ENCODE peak calls at places on chromosomes 4 and X, in six cellular contexts. I is HL-60, T is colonic mucosa, Q is Peyer's patch, R is mammary epithelial cell, E is GM20000. O is an unnamed sample.

GRCh38 chr4:82784615-82785247 is 13.9 kb downstream of the SCD5 start:
- DNase-seq in I (no peak), R (no peak), E (no peak), T (no peak), Q (no peak), O (no peak)

GRCh38 chr4:91837608-91838029 is 466.1 kb upstream of the GRID2 start:
- DNase-seq in R (peak; percentile 69), T (no peak), E (no peak), I (no peak), Q (no peak), O (peak; percentile 8)

GRCh38 chrX:10370976-10371375 is 214.2 kb downstream of the CLCN4 start:
- DNase-seq in E (no peak), I (no peak), R (peak; percentile 51), T (no peak), Q (no peak), O (peak; percentile 7)

GRCh38 chr4:93770201-93770600 is 58.4 kb upstream of the ATOH1 start:
- DNase-seq in R (no peak), Q (no peak), E (no peak), I (no peak), T (no peak), O (no peak)

GRCh38 chrX:632391-633042 is 1.9 kb downstream of the SHOX start:
- DNase-seq in I (no peak), E (no peak), Q (no peak), T (no peak), R (no peak), O (no peak)

GRCh38 chr4:39353478-39354177 is 12.5 kb downstream of the RFC1 start:
- DNase-seq in R (peak; percentile 48), I (peak; percentile 62), T (no peak), Q (no peak), E (peak; percentile 69), O (peak; percentile 55)

GRCh38 chr4:141786921-141787320 is 150.5 kb downstream of the IL15 start:
- DNase-seq in R (no peak), E (no peak), I (no peak), T (no peak), Q (no peak), O (no peak)

GRCh38 chrX:68708503-68709290 is 61.2 kb downstream of the STARD8 start:
- DNase-seq in I (no peak), R (no peak), E (no peak), T (no peak), Q (no peak), O (no peak)

GRCh38 chrX:16839852-16840460 is 30.2 kb downstream of the RBBP7 start:
- DNase-seq in R (peak; percentile 76), I (no peak), T (no peak), Q (no peak), E (no peak), O (peak; percentile 54)

GRCh38 chr4:10482913-10483312 is 25.7 kb upstream of the ZNF518B start:
- DNase-seq in Q (no peak), E (no peak), I (no peak), R (no peak), T (no peak), O (no peak)

GRCh38 chr4:87235020-87235671 is 14.7 kb upstream of the KLHL8 start:
- DNase-seq in E (no peak), T (no peak), I (no peak), Q (no peak), R (peak; percentile 32), O (no peak)

GRCh38 chr4:1113311-1114009 is at the start of gene RNF212:
- DNase-seq in Q (no peak), R (no peak), I (no peak), T (peak; percentile 32), E (no peak), O (peak; percentile 6)

GRCh38 chr4:168509786-168510185 is 12.9 kb downstream of the PALLD start:
- DNase-seq in R (peak; percentile 41), T (no peak), Q (no peak), I (peak; percentile 32), E (no peak), O (no peak)

GRCh38 chr4:86652332-86652932 is 58.3 kb downstream of the PTPN13 start:
- DNase-seq in I (no peak), T (no peak), Q (no peak), R (no peak), E (no peak), O (no peak)

GRCh38 chrX:19382500-19383145 is 38.9 kb downstream of the PDHA1 start:
- DNase-seq in Q (peak; percentile 66), R (peak; percentile 6), I (peak; percentile 80), E (peak; percentile 58), T (peak; percentile 63), O (peak; percentile 13)

GRCh38 chr4:77601614-77602187 is 3.9 kb upstream of the CXCL13 start:
- DNase-seq in E (no peak), I (no peak), T (no peak), Q (no peak), R (peak; percentile 62), O (no peak)

GRCh38 chr4:37685726-37686372 is 327 bp downstream of the RELL1 start:
- DNase-seq in R (no peak), I (peak; percentile 29), Q (peak; percentile 80), T (peak; percentile 53), E (no peak), O (peak; percentile 30)

GRCh38 chr4:142161093-142161492 is 524.7 kb downstream of the IL15 start:
- DNase-seq in I (no peak), Q (no peak), T (no peak), R (no peak), E (no peak), O (no peak)

GRCh38 chr4:154292589-154292988 is 199.0 kb downstream of the DCHS2 start:
- DNase-seq in I (no peak), T (no peak), Q (no peak), R (no peak), E (no peak), O (no peak)

GRCh38 chr4:176792348-176793059 is at the start of gene VEGFC:
- DNase-seq in T (peak; percentile 24), E (peak; percentile 62), Q (peak; percentile 50), R (peak; percentile 73), I (peak; percentile 29), O (peak; percentile 43)
- TF ChIP-seq CTCF in T (no peak), E (no peak), Q (no peak), R (peak; percentile 21), I (no peak), O (peak; percentile 17)

GRCh38 chrX:152601848-152602616 is 35.7 kb upstream of the GABRQ start:
- DNase-seq in E (no peak), I (peak; percentile 2), Q (no peak), T (peak; percentile 18), R (peak; percentile 6), O (no peak)
- TF ChIP-seq CTCF in E (no peak), I (no peak), Q (no peak), T (no peak), R (no peak), O (no peak)

GRCh38 chr4:3516061-3516835 is 16.0 kb downstream of the LRPAP1 start:
- DNase-seq in I (no peak), E (no peak), Q (no peak), R (no peak), T (no peak), O (no peak)

GRCh38 chr4:3513807-3514206 is 18.4 kb downstream of the LRPAP1 start:
- DNase-seq in R (no peak), Q (no peak), E (no peak), T (no peak), I (no peak), O (no peak)

GRCh38 chr4:3514221-3514780 is 17.9 kb downstream of the LRPAP1 start:
- DNase-seq in Q (no peak), R (no peak), E (no peak), T (no peak), I (no peak), O (no peak)

GRCh38 chr4:3515646-3516045 is 16.6 kb downstream of the LRPAP1 start:
- DNase-seq in I (no peak), R (no peak), Q (no peak), T (no peak), E (no peak), O (no peak)

GRCh38 chr4:3514806-3515421 is 17.3 kb downstream of the LRPAP1 start:
- DNase-seq in E (no peak), T (no peak), R (peak; percentile 17), Q (no peak), I (no peak), O (no peak)
- TF ChIP-seq CTCF in E (no peak), T (no peak), R (peak; percentile 60), Q (peak; percentile 4), I (no peak), O (no peak)

GRCh38 chrX:15382809-15383208 is 1.4 kb downstream of the VEGFD start:
- DNase-seq in E (no peak), I (no peak), T (no peak), R (no peak), Q (no peak), O (no peak)
- TF ChIP-seq CTCF in E (no peak), I (no peak), T (no peak), R (peak; percentile 9), Q (no peak), O (no peak)

O was measured in RWPE1.